ENCODE peak calls at places on chromosomes 7 and 10, in four cellular contexts. A is NCI-H1417, V is SK-MEL-5, K is GM19239. P is an unnamed sample.

GRCh38 chr10:113216068-113216467 is 266.0 kb downstream of the TCF7L2 start:
- DNase-seq in A (no peak), V (no peak), K (no peak), P (no peak)

GRCh38 chr7:158419238-158419785 is 168.3 kb downstream of the PTPRN2 start:
- DNase-seq in A (no peak), V (no peak), K (no peak), P (no peak)

GRCh38 chr10:34168429-34168828 is 646.7 kb downstream of the PARD3 start:
- DNase-seq in A (no peak), V (no peak), K (no peak), P (no peak)

GRCh38 chr10:122149607-122150505 is 121.2 kb upstream of the BTBD16 start:
- DNase-seq in A (no peak), V (no peak), K (no peak), P (no peak)

GRCh38 chr7:2761131-2761624 is 73.2 kb downstream of the AMZ1 start:
- DNase-seq in A (no peak), V (no peak), K (no peak), P (no peak)

GRCh38 chr7:90194911-90195809 is 16.4 kb upstream of the STEAP2 start:
- DNase-seq in A (no peak), V (no peak), K (no peak), P (no peak)

GRCh38 chr10:129971381-129972144 is 7.5 kb upstream of the EBF3 start:
- DNase-seq in A (peak), V (peak), K (no peak), P (no peak)

GRCh38 chr7:100600222-100601038 is 1.7 kb upstream of the PCOLCE start:
- DNase-seq in A (no peak), V (peak), K (no peak), P (no peak)

GRCh38 chr10:19843487-19843886 is 27.3 kb downstream of the PLXDC2 start:
- DNase-seq in A (no peak), V (no peak), K (no peak), P (no peak)

GRCh38 chr10:68301790-68302502 is 29.9 kb upstream of the HNRNPH3 start:
- DNase-seq in A (peak), V (peak), K (no peak), P (no peak)

GRCh38 chr10:69456880-69457693 is 5.8 kb downstream of the TSPAN15 start:
- DNase-seq in A (no peak), V (no peak), K (no peak), P (no peak)

GRCh38 chr10:122505011-122505410 is 43.7 kb downstream of the HTRA1 start:
- DNase-seq in A (no peak), V (no peak), K (no peak), P (no peak)

GRCh38 chr7:73905360-73905759 is 44.4 kb downstream of the TMEM270 start:
- DNase-seq in A (no peak), V (no peak), K (no peak), P (no peak)